ENCODE peak calls at places on chromosomes 16 and 17, in four cellular contexts. R is Peyer's patch, A is prostate gland, I is dorsolateral prefrontal cortex. U is an unnamed sample.

GRCh38 chr17:77786740-77787505 is 171.6 kb upstream of the TNRC6C start:
- DNase-seq in R (no peak), I (no peak), A (no peak), U (no peak)

GRCh38 chr16:77172964-77173363 is 18.0 kb upstream of the MON1B start:
- DNase-seq in I (no peak), A (no peak), R (no peak), U (no peak)

GRCh38 chr17:58398574-58399266 is 18.6 kb downstream of the RNF43 start:
- DNase-seq in I (no peak), A (no peak), R (no peak), U (no peak)

GRCh38 chr16:3846595-3847091 is 33.9 kb downstream of the CREBBP start:
- DNase-seq in I (no peak), A (no peak), R (no peak), U (no peak)

GRCh38 chr16:27932542-27933178 is 130.9 kb downstream of the GSG1L start:
- DNase-seq in I (no peak), A (no peak), R (no peak), U (no peak)

GRCh38 chr17:21210411-21211076 is 3.4 kb downstream of the TMEM11 start:
- DNase-seq in I (no peak), A (no peak), R (no peak), U (no peak)

GRCh38 chr16:85444879-85445778 is 168.0 kb upstream of the GSE1 start:
- DNase-seq in A (peak; percentile 38), R (peak; percentile 71), I (peak; percentile 65), U (no peak)

GRCh38 chr17:35184274-35184673 is 9.9 kb downstream of the SLC35G3 start:
- DNase-seq in R (no peak), I (no peak), A (no peak), U (no peak)

GRCh38 chr16:84423416-84423837 is 55.1 kb downstream of the ATP2C2 start:
- DNase-seq in I (no peak), R (no peak), A (no peak), U (no peak)

GRCh38 chr16:84391151-84391873 is 23.0 kb downstream of the ATP2C2 start:
- DNase-seq in I (peak; percentile 40), R (no peak), A (peak; percentile 74), U (no peak)

GRCh38 chr17:56777859-56778258 is 55.9 kb downstream of the C17orf67 start:
- DNase-seq in R (no peak), I (no peak), A (no peak), U (no peak)

GRCh38 chr16:4117250-4117578 is 972 bp upstream of the ADCY9 start:
- DNase-seq in I (no peak), R (no peak), A (no peak), U (no peak)

GRCh38 chr17:333626-334396 is 18.8 kb downstream of the RPH3AL start:
- DNase-seq in A (no peak), I (peak; percentile 71), R (peak; percentile 76), U (no peak)

GRCh38 chr16:50662306-50662940 is 18.7 kb downstream of the SNX20 start:
- DNase-seq in A (no peak), R (no peak), I (no peak), U (no peak)

GRCh38 chr17:1484586-1485310 is 7.7 kb downstream of the MYO1C start:
- DNase-seq in A (no peak), R (peak; percentile 87), I (no peak), U (peak; percentile 59)

GRCh38 chr17:64017381-64017980 is 3.0 kb downstream of the ICAM2 start:
- DNase-seq in I (no peak), R (no peak), A (no peak), U (no peak)
- TF ChIP-seq CTCF in I (peak; percentile 41), R (no peak), A (no peak), U (no peak)

DNA sequence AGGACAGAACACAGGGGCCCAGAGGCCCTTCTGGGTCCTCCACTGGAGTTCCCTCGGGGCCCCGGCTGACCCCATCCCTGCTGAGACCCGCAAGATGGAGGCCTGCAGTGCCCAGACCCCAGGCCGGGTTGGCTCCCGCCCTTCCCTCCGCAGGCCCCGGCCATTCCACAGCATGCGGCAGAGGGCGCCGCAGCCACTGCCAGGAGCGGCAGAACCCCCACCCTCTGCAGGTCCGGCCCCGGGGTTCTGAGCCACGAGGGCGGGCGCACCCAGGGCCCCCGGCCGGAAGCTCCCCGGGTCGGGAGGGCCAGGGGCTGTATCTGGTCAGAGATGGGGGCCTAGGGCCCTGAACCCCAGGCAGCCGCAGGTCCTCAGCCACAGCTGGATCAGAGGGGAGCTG is 2.4 kb upstream of the PERCC1 start:
- DNase-seq in R (peak; percentile 60), A (no peak), I (no peak), U (no peak)
- TF ChIP-seq CTCF in R (peak; percentile 14), A (no peak), I (no peak), U (peak; percentile 43)

GRCh38 chr16:56532714-56533113 is 12.9 kb upstream of the BBS2 start:
- DNase-seq in I (no peak), R (no peak), A (no peak), U (no peak)

GRCh38 chr16:56538331-56538730 is 18.5 kb upstream of the BBS2 start:
- DNase-seq in I (no peak), R (no peak), A (no peak), U (no peak)

GRCh38 chr16:56539667-56540066 is 19.8 kb upstream of the BBS2 start:
- DNase-seq in A (no peak), R (no peak), I (no peak), U (no peak)

GRCh38 chr16:56530872-56531271 is 11.0 kb upstream of the BBS2 start:
- DNase-seq in A (no peak), I (no peak), R (no peak), U (no peak)

DNA sequence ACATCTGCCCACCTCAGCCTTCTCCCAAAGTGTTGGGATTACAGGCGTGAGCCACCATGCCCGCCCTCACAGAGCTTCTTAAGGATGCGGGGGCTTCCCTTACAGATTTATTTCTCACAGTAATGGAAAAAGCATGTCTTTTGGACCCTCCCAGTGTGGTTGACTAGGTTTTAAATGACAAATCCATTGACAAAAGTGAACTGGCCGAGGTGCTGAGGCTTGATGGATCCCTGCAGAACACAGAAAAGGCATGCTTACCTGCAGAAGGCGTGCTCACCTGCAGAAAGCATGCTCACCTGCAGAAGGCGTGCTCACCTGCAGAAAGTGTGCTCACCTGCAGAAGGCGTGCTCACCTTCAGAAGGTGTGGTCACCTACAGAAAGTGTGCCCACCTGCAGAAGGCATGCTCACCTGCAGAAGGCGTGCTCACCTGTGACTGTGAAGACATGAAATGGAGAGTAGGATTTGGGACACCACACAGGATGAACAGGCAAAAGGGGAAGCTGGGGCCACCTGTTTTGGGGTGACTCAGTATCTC is 15.1 kb upstream of the BBS2 start:
- DNase-seq in R (no peak), A (no peak), I (no peak), U (no peak)
- TF ChIP-seq CTCF in R (peak; percentile 21), A (no peak), I (no peak), U (no peak)

GRCh38 chr16:74726736-74727135 is 26.1 kb upstream of the MLKL start:
- DNase-seq in R (peak; percentile 76), A (no peak), I (no peak), U (no peak)

GRCh38 chr16:74723224-74723623 is 22.6 kb upstream of the MLKL start:
- DNase-seq in R (no peak), I (no peak), A (no peak), U (no peak)

GRCh38 chr16:74725641-74726040 is 25.0 kb upstream of the MLKL start:
- DNase-seq in R (peak; percentile 57), I (no peak), A (no peak), U (no peak)

GRCh38 chr16:74726056-74726455 is 25.4 kb upstream of the MLKL start:
- DNase-seq in R (peak; percentile 90), I (no peak), A (no peak), U (no peak)

DNA sequence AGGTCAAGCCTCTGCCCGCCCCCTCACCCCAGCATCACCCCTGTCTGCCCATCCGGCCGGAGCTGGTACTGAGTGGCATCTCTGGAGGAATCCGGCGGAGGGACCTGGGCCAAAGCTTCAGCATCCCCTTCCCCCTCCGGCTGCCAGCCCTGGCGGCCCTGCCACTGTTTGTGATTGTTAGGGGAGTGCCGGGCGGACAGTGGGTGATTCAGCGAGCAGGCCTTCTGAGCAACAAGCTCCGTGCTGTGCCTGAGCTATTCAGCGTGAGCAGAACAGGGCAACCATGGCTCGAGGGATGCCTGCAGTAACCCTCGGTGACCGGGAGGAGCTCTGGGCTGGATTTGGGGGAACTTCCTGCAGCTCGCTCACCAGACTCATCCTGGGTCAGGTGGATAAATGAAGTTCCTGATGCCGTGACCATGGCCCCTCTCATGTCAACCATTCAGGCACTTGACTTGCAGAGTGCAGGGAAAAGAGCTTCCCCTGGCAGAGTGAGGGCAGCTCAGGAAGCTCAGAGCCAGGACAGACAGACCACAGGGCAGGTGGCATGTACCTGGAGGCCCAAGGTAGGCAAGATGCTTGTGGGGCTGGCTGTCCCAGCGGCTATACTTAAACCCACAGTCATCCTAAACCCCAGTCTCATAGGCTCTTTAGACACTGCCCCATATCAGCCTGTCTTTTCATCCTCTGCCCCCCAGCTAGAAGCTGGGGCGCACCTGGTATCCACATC is 24.3 kb upstream of the MLKL start:
- DNase-seq in I (peak; percentile 96), R (peak; percentile 43), A (no peak), U (no peak)
- TF ChIP-seq CTCF in I (peak; percentile 36), R (no peak), A (no peak), U (no peak)

GRCh38 chr16:1930338-1930720 is 12.1 kb upstream of the HS3ST6 start:
- DNase-seq in R (no peak), A (no peak), I (no peak), U (no peak)

GRCh38 chr16:1929105-1929504 is 10.9 kb upstream of the HS3ST6 start:
- DNase-seq in I (no peak), A (no peak), R (no peak), U (no peak)

GRCh38 chr16:1929578-1930337 is 11.5 kb upstream of the HS3ST6 start:
- DNase-seq in I (peak; percentile 76), R (peak; percentile 94), A (peak; percentile 82), U (peak; percentile 83)

GRCh38 chr16:1933097-1933661 is 9.8 kb downstream of the MSRB1 start:
- DNase-seq in R (no peak), I (no peak), A (no peak), U (no peak)

DNA sequence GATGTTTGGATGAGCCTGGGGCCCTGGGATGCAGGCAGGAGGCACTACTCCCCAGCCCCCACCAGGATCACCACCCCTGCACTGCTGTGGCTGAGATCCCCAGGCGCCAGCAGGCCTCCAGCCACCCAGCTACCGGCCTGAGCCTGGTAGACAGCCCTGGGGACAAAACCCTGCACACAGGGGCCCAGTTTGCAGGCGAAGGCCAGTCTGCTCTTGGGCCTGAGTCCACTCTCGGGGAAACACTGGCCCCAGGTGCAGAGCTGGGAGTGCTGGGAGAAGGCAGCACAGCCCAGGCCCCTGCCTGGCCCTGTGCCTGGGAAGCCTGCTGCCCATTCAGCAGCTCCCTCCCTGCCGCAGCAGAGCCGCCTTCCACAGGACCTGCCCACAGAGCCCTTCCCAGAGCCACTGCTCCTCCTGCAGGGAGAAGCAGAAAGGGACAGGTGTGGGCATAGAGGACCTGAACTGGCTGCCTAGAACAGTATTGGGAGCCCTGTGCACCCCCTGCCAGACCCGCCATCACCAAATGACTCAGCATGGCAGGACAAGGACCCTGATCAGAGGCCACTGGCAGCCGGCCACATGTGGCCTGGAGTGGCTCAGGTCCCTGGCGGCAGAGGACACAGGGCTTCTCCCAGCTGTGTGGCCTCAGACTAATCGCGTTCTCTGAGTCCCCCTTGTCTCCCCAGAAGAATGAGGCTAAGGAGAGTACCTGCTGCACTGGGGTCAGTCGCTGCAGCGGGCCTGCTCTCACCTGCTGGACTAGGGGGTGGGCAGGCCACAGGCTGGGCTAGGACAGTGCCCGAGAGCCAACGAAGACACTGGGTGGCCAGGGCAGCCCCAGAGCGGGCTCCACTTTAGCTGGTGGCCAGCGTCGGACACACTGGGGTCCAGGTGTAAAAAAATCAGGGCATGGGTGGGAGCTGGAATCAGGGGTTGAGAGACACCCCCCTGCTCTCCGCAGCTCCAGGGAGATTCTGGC is 10.7 kb downstream of the MSRB1 start:
- DNase-seq in R (peak; percentile 62), I (no peak), A (no peak), U (no peak)
- TF ChIP-seq CTCF in R (peak; percentile 47), I (no peak), A (no peak), U (no peak)

U was measured in D721Med.